ENCODE peak calls at places on chromosome 7, in six cellular contexts. One of them, this sample, is unnamed.

GRCh38 chr7:98831641-98832221 is 38.1 kb downstream of the TMEM130 start:
- DNase-seq in activated T-helper 1 cell treated with Interleukin-2 at 50 U/mL for 16 hours: peak
- DNase-seq in SK-MEL-5: peak
- DNase-seq in WTC11: peak
- DNase-seq in stimulated activated CD4-positive, alpha-beta T cell treated with anti-CD3 and anti-CD28 coated beads, Interleukin-1b, Interleukin-23, amount 100 ng/mL, for 4 hours: peak
- DNase-seq in RCC 7860: no peak
- DNase-seq in this sample: peak

GRCh38 chr7:1851731-1852531 is 181.9 kb downstream of the ELFN1 start:
- DNase-seq in WTC11: peak
- DNase-seq in activated T-helper 1 cell treated with Interleukin-2 at 50 U/mL for 16 hours: no peak
- DNase-seq in SK-MEL-5: no peak
- DNase-seq in RCC 7860: no peak
- DNase-seq in stimulated activated CD4-positive, alpha-beta T cell treated with anti-CD3 and anti-CD28 coated beads, Interleukin-1b, Interleukin-23, amount 100 ng/mL, for 4 hours: no peak
- DNase-seq in this sample: no peak

GRCh38 chr7:67056683-67057082 is 60.0 kb downstream of the TYW1 start:
- DNase-seq in stimulated activated CD4-positive, alpha-beta T cell treated with anti-CD3 and anti-CD28 coated beads, Interleukin-1b, Interleukin-23, amount 100 ng/mL, for 4 hours: no peak
- DNase-seq in SK-MEL-5: no peak
- DNase-seq in activated T-helper 1 cell treated with Interleukin-2 at 50 U/mL for 16 hours: no peak
- DNase-seq in WTC11: no peak
- DNase-seq in RCC 7860: no peak
- DNase-seq in this sample: no peak

GRCh38 chr7:40220421-40220911 is 85.7 kb downstream of the SUGCT start:
- DNase-seq in SK-MEL-5: no peak
- DNase-seq in WTC11: no peak
- DNase-seq in stimulated activated CD4-positive, alpha-beta T cell treated with anti-CD3 and anti-CD28 coated beads, Interleukin-1b, Interleukin-23, amount 100 ng/mL, for 4 hours: no peak
- DNase-seq in RCC 7860: no peak
- DNase-seq in activated T-helper 1 cell treated with Interleukin-2 at 50 U/mL for 16 hours: no peak
- DNase-seq in this sample: no peak

GRCh38 chr7:104045183-104045582 is 55.7 kb upstream of the RELN start:
- DNase-seq in RCC 7860: no peak
- DNase-seq in activated T-helper 1 cell treated with Interleukin-2 at 50 U/mL for 16 hours: no peak
- DNase-seq in WTC11: no peak
- DNase-seq in SK-MEL-5: no peak
- DNase-seq in stimulated activated CD4-positive, alpha-beta T cell treated with anti-CD3 and anti-CD28 coated beads, Interleukin-1b, Interleukin-23, amount 100 ng/mL, for 4 hours: no peak
- DNase-seq in this sample: no peak

GRCh38 chr7:46993396-46993795 is 588.5 kb downstream of the TNS3 start:
- DNase-seq in stimulated activated CD4-positive, alpha-beta T cell treated with anti-CD3 and anti-CD28 coated beads, Interleukin-1b, Interleukin-23, amount 100 ng/mL, for 4 hours: no peak
- DNase-seq in SK-MEL-5: no peak
- DNase-seq in RCC 7860: no peak
- DNase-seq in activated T-helper 1 cell treated with Interleukin-2 at 50 U/mL for 16 hours: no peak
- DNase-seq in WTC11: no peak
- DNase-seq in this sample: no peak

GRCh38 chr7:4080013-4080412 is 602.1 kb upstream of the FOXK1 start:
- DNase-seq in WTC11: no peak
- DNase-seq in activated T-helper 1 cell treated with Interleukin-2 at 50 U/mL for 16 hours: no peak
- DNase-seq in RCC 7860: no peak
- DNase-seq in SK-MEL-5: no peak
- DNase-seq in stimulated activated CD4-positive, alpha-beta T cell treated with anti-CD3 and anti-CD28 coated beads, Interleukin-1b, Interleukin-23, amount 100 ng/mL, for 4 hours: no peak
- DNase-seq in this sample: no peak

GRCh38 chr7:123995617-123996326 is 37.1 kb downstream of the TMEM229A start:
- DNase-seq in SK-MEL-5: no peak
- DNase-seq in stimulated activated CD4-positive, alpha-beta T cell treated with anti-CD3 and anti-CD28 coated beads, Interleukin-1b, Interleukin-23, amount 100 ng/mL, for 4 hours: no peak
- DNase-seq in WTC11: no peak
- DNase-seq in RCC 7860: no peak
- DNase-seq in activated T-helper 1 cell treated with Interleukin-2 at 50 U/mL for 16 hours: no peak
- DNase-seq in this sample: no peak

GRCh38 chr7:91912500-91912899 is 28.2 kb upstream of the AKAP9 start:
- DNase-seq in RCC 7860: no peak
- DNase-seq in activated T-helper 1 cell treated with Interleukin-2 at 50 U/mL for 16 hours: no peak
- DNase-seq in WTC11: no peak
- DNase-seq in stimulated activated CD4-positive, alpha-beta T cell treated with anti-CD3 and anti-CD28 coated beads, Interleukin-1b, Interleukin-23, amount 100 ng/mL, for 4 hours: no peak
- DNase-seq in SK-MEL-5: no peak
- DNase-seq in this sample: no peak

GRCh38 chr7:100384623-100385372 is 11.5 kb downstream of the PILRA start:
- DNase-seq in SK-MEL-5: no peak
- DNase-seq in activated T-helper 1 cell treated with Interleukin-2 at 50 U/mL for 16 hours: no peak
- DNase-seq in RCC 7860: no peak
- DNase-seq in stimulated activated CD4-positive, alpha-beta T cell treated with anti-CD3 and anti-CD28 coated beads, Interleukin-1b, Interleukin-23, amount 100 ng/mL, for 4 hours: no peak
- DNase-seq in WTC11: no peak
- DNase-seq in this sample: no peak

GRCh38 chr7:142752376-142753225 is 3.3 kb downstream of the PRSS1 start:
- DNase-seq in stimulated activated CD4-positive, alpha-beta T cell treated with anti-CD3 and anti-CD28 coated beads, Interleukin-1b, Interleukin-23, amount 100 ng/mL, for 4 hours: no peak
- DNase-seq in WTC11: no peak
- DNase-seq in activated T-helper 1 cell treated with Interleukin-2 at 50 U/mL for 16 hours: no peak
- DNase-seq in RCC 7860: no peak
- DNase-seq in SK-MEL-5: no peak
- DNase-seq in this sample: no peak

GRCh38 chr7:157691521-157692155 is 354.8 kb downstream of the DNAJB6 start:
- DNase-seq in stimulated activated CD4-positive, alpha-beta T cell treated with anti-CD3 and anti-CD28 coated beads, Interleukin-1b, Interleukin-23, amount 100 ng/mL, for 4 hours: no peak
- DNase-seq in activated T-helper 1 cell treated with Interleukin-2 at 50 U/mL for 16 hours: no peak
- DNase-seq in SK-MEL-5: no peak
- DNase-seq in RCC 7860: no peak
- DNase-seq in WTC11: peak
- DNase-seq in this sample: no peak

GRCh38 chr7:30459591-30460245 is 18.9 kb downstream of the NOD1 start:
- DNase-seq in stimulated activated CD4-positive, alpha-beta T cell treated with anti-CD3 and anti-CD28 coated beads, Interleukin-1b, Interleukin-23, amount 100 ng/mL, for 4 hours: no peak
- DNase-seq in activated T-helper 1 cell treated with Interleukin-2 at 50 U/mL for 16 hours: no peak
- DNase-seq in SK-MEL-5: no peak
- DNase-seq in RCC 7860: peak
- DNase-seq in WTC11: no peak
- DNase-seq in this sample: no peak

GRCh38 chr7:80350430-80350829 is 161.4 kb downstream of the GNAT3 start:
- DNase-seq in activated T-helper 1 cell treated with Interleukin-2 at 50 U/mL for 16 hours: no peak
- DNase-seq in stimulated activated CD4-positive, alpha-beta T cell treated with anti-CD3 and anti-CD28 coated beads, Interleukin-1b, Interleukin-23, amount 100 ng/mL, for 4 hours: no peak
- DNase-seq in SK-MEL-5: no peak
- DNase-seq in WTC11: no peak
- DNase-seq in RCC 7860: no peak
- DNase-seq in this sample: no peak

GRCh38 chr7:13009517-13009916 is 322.1 kb downstream of the ARL4A start:
- DNase-seq in RCC 7860: no peak
- DNase-seq in WTC11: no peak
- DNase-seq in activated T-helper 1 cell treated with Interleukin-2 at 50 U/mL for 16 hours: no peak
- DNase-seq in stimulated activated CD4-positive, alpha-beta T cell treated with anti-CD3 and anti-CD28 coated beads, Interleukin-1b, Interleukin-23, amount 100 ng/mL, for 4 hours: no peak
- DNase-seq in SK-MEL-5: no peak
- DNase-seq in this sample: no peak

GRCh38 chr7:98526059-98526458 is 91.0 kb upstream of the NPTX2 start:
- DNase-seq in WTC11: no peak
- DNase-seq in stimulated activated CD4-positive, alpha-beta T cell treated with anti-CD3 and anti-CD28 coated beads, Interleukin-1b, Interleukin-23, amount 100 ng/mL, for 4 hours: no peak
- DNase-seq in activated T-helper 1 cell treated with Interleukin-2 at 50 U/mL for 16 hours: no peak
- DNase-seq in SK-MEL-5: no peak
- DNase-seq in RCC 7860: no peak
- DNase-seq in this sample: no peak

GRCh38 chr7:45897042-45897690 is 8.9 kb downstream of the IGFBP1 start:
- DNase-seq in RCC 7860: peak
- DNase-seq in stimulated activated CD4-positive, alpha-beta T cell treated with anti-CD3 and anti-CD28 coated beads, Interleukin-1b, Interleukin-23, amount 100 ng/mL, for 4 hours: no peak
- DNase-seq in activated T-helper 1 cell treated with Interleukin-2 at 50 U/mL for 16 hours: no peak
- DNase-seq in SK-MEL-5: no peak
- DNase-seq in WTC11: no peak
- DNase-seq in this sample: no peak

GRCh38 chr7:2237109-2237602 is 4.4 kb upstream of the MAD1L1 start:
- DNase-seq in stimulated activated CD4-positive, alpha-beta T cell treated with anti-CD3 and anti-CD28 coated beads, Interleukin-1b, Interleukin-23, amount 100 ng/mL, for 4 hours: no peak
- DNase-seq in RCC 7860: no peak
- DNase-seq in SK-MEL-5: no peak
- DNase-seq in activated T-helper 1 cell treated with Interleukin-2 at 50 U/mL for 16 hours: no peak
- DNase-seq in WTC11: no peak
- DNase-seq in this sample: no peak

GRCh38 chr7:151888079-151888673 is 11.3 kb upstream of the PRKAG2 start:
- DNase-seq in WTC11: no peak
- DNase-seq in stimulated activated CD4-positive, alpha-beta T cell treated with anti-CD3 and anti-CD28 coated beads, Interleukin-1b, Interleukin-23, amount 100 ng/mL, for 4 hours: no peak
- DNase-seq in SK-MEL-5: no peak
- DNase-seq in activated T-helper 1 cell treated with Interleukin-2 at 50 U/mL for 16 hours: no peak
- DNase-seq in RCC 7860: no peak
- DNase-seq in this sample: no peak

GRCh38 chr7:37510043-37510634 is 61.5 kb upstream of the ELMO1 start:
- DNase-seq in WTC11: no peak
- DNase-seq in RCC 7860: no peak
- DNase-seq in SK-MEL-5: peak
- DNase-seq in stimulated activated CD4-positive, alpha-beta T cell treated with anti-CD3 and anti-CD28 coated beads, Interleukin-1b, Interleukin-23, amount 100 ng/mL, for 4 hours: peak
- DNase-seq in activated T-helper 1 cell treated with Interleukin-2 at 50 U/mL for 16 hours: no peak
- DNase-seq in this sample: peak

GRCh38 chr7:21585070-21585724 is 42.4 kb downstream of the DNAH11 start:
- DNase-seq in activated T-helper 1 cell treated with Interleukin-2 at 50 U/mL for 16 hours: no peak
- DNase-seq in RCC 7860: no peak
- DNase-seq in WTC11: no peak
- DNase-seq in stimulated activated CD4-positive, alpha-beta T cell treated with anti-CD3 and anti-CD28 coated beads, Interleukin-1b, Interleukin-23, amount 100 ng/mL, for 4 hours: no peak
- DNase-seq in SK-MEL-5: no peak
- DNase-seq in this sample: no peak

GRCh38 chr7:22751341-22751740 is 24.3 kb downstream of the IL6 start:
- DNase-seq in WTC11: no peak
- DNase-seq in stimulated activated CD4-positive, alpha-beta T cell treated with anti-CD3 and anti-CD28 coated beads, Interleukin-1b, Interleukin-23, amount 100 ng/mL, for 4 hours: no peak
- DNase-seq in SK-MEL-5: no peak
- DNase-seq in activated T-helper 1 cell treated with Interleukin-2 at 50 U/mL for 16 hours: no peak
- DNase-seq in RCC 7860: no peak
- DNase-seq in this sample: no peak

This sample was measured in NCI-H1930.